ENCODE peak calls at places on chromosomes 4 and X, in nine cellular contexts. One of them, this sample, is unnamed. For H3K9me3, the result is how much of the 10 kb centered on the place peaks cover.

GRCh38 chr4:156677136-156677535 is 294.5 kb downstream of the PDGFC start:
- DNase-seq in left lung: no peak
- DNase-seq in endodermal cell: peak
- DNase-seq in K562: no peak
- DNase-seq in tibial nerve: no peak
- DNase-seq in lung: no peak
- DNase-seq in WERI-Rb-1: peak
- DNase-seq in colonic mucosa: peak
- DNase-seq in upper lobe of left lung: no peak
- DNase-seq in this sample: no peak

GRCh38 chrX:10166731-10167149 is 10.0 kb downstream of the CLCN4 start:
- DNase-seq in lung: no peak
- DNase-seq in endodermal cell: no peak
- DNase-seq in tibial nerve: no peak
- DNase-seq in K562: no peak
- DNase-seq in WERI-Rb-1: no peak
- DNase-seq in upper lobe of left lung: peak
- DNase-seq in colonic mucosa: no peak
- DNase-seq in left lung: peak
- DNase-seq in this sample: no peak

GRCh38 chr4:8643441-8643840 is 50.9 kb downstream of the CPZ start:
- DNase-seq in left lung: peak
- DNase-seq in lung: no peak
- DNase-seq in K562: no peak
- DNase-seq in WERI-Rb-1: no peak
- DNase-seq in endodermal cell: no peak
- DNase-seq in tibial nerve: no peak
- DNase-seq in colonic mucosa: no peak
- DNase-seq in upper lobe of left lung: no peak
- DNase-seq in this sample: no peak

GRCh38 chr4:93605163-93605562 is 223.4 kb upstream of the ATOH1 start:
- DNase-seq in upper lobe of left lung: no peak
- DNase-seq in left lung: no peak
- DNase-seq in colonic mucosa: no peak
- DNase-seq in lung: no peak
- DNase-seq in tibial nerve: no peak
- DNase-seq in K562: no peak
- DNase-seq in endodermal cell: no peak
- DNase-seq in WERI-Rb-1: no peak
- DNase-seq in this sample: no peak

GRCh38 chrX:56572975-56573374 is 9.5 kb downstream of the UBQLN2 start:
- DNase-seq in K562: no peak
- DNase-seq in colonic mucosa: no peak
- DNase-seq in tibial nerve: no peak
- DNase-seq in left lung: no peak
- DNase-seq in lung: no peak
- DNase-seq in endodermal cell: no peak
- DNase-seq in upper lobe of left lung: no peak
- DNase-seq in WERI-Rb-1: no peak
- DNase-seq in this sample: no peak

GRCh38 chr4:167234388-167234881 is at the start of gene SPOCK3:
- DNase-seq in lung: peak
- DNase-seq in colonic mucosa: no peak
- DNase-seq in endodermal cell: peak
- DNase-seq in upper lobe of left lung: peak
- DNase-seq in tibial nerve: no peak
- DNase-seq in left lung: peak
- DNase-seq in WERI-Rb-1: peak
- DNase-seq in K562: no peak
- DNase-seq in this sample: no peak

GRCh38 chr4:122224348-122224747 is 72.2 kb downstream of the BLTP1 start:
- DNase-seq in colonic mucosa: peak
- DNase-seq in endodermal cell: peak
- DNase-seq in left lung: no peak
- DNase-seq in upper lobe of left lung: no peak
- DNase-seq in lung: no peak
- DNase-seq in WERI-Rb-1: peak
- DNase-seq in tibial nerve: no peak
- DNase-seq in K562: peak
- DNase-seq in this sample: no peak

GRCh38 chr4:140180577-140180976 is 26.6 kb upstream of the MAML3 start:
- DNase-seq in colonic mucosa: no peak
- DNase-seq in endodermal cell: no peak
- DNase-seq in K562: no peak
- DNase-seq in left lung: no peak
- DNase-seq in tibial nerve: no peak
- DNase-seq in upper lobe of left lung: no peak
- DNase-seq in lung: no peak
- DNase-seq in WERI-Rb-1: no peak
- DNase-seq in this sample: no peak

GRCh38 chr4:87035881-87036509 is 101.2 kb downstream of the AFF1 start:
- DNase-seq in colonic mucosa: no peak
- DNase-seq in lung: no peak
- DNase-seq in left lung: no peak
- DNase-seq in WERI-Rb-1: no peak
- DNase-seq in endodermal cell: no peak
- DNase-seq in upper lobe of left lung: no peak
- DNase-seq in K562: no peak
- DNase-seq in tibial nerve: no peak
- DNase-seq in this sample: no peak

GRCh38 chr4:98627883-98628282 is 30.5 kb downstream of the TSPAN5 start:
- DNase-seq in left lung: no peak
- DNase-seq in WERI-Rb-1: no peak
- DNase-seq in lung: no peak
- DNase-seq in tibial nerve: no peak
- DNase-seq in upper lobe of left lung: no peak
- DNase-seq in colonic mucosa: no peak
- DNase-seq in K562: no peak
- DNase-seq in endodermal cell: no peak
- DNase-seq in this sample: no peak

GRCh38 chr4:72209600-72209999 is 177.8 kb downstream of the NPFFR2 start:
- DNase-seq in WERI-Rb-1: no peak
- DNase-seq in endodermal cell: no peak
- DNase-seq in tibial nerve: no peak
- DNase-seq in left lung: no peak
- DNase-seq in colonic mucosa: no peak
- DNase-seq in lung: no peak
- DNase-seq in upper lobe of left lung: no peak
- DNase-seq in K562: no peak
- DNase-seq in this sample: no peak

GRCh38 chr4:157043131-157043530 is 32.8 kb upstream of the GLRB start:
- DNase-seq in upper lobe of left lung: no peak
- DNase-seq in endodermal cell: peak
- DNase-seq in K562: no peak
- DNase-seq in lung: no peak
- DNase-seq in left lung: no peak
- DNase-seq in tibial nerve: no peak
- DNase-seq in WERI-Rb-1: no peak
- DNase-seq in colonic mucosa: no peak
- DNase-seq in this sample: no peak

GRCh38 chr4:109191216-109191615 is 111.2 kb downstream of the COL25A1 start:
- DNase-seq in endodermal cell: no peak
- DNase-seq in left lung: no peak
- DNase-seq in upper lobe of left lung: no peak
- DNase-seq in tibial nerve: no peak
- DNase-seq in K562: no peak
- DNase-seq in lung: no peak
- DNase-seq in colonic mucosa: no peak
- DNase-seq in WERI-Rb-1: no peak
- DNase-seq in this sample: no peak

GRCh38 chr4:74161676-74162450 is 3.9 kb downstream of the MTHFD2L start:
- DNase-seq in lung: no peak
- DNase-seq in K562: no peak
- DNase-seq in left lung: no peak
- DNase-seq in WERI-Rb-1: no peak
- DNase-seq in endodermal cell: no peak
- DNase-seq in tibial nerve: no peak
- DNase-seq in colonic mucosa: no peak
- DNase-seq in upper lobe of left lung: no peak
- DNase-seq in this sample: no peak

GRCh38 chrX:124113799-124114600 is 152.5 kb downstream of the STAG2 start:
- DNase-seq in endodermal cell: no peak
- DNase-seq in colonic mucosa: no peak
- DNase-seq in WERI-Rb-1: no peak
- DNase-seq in tibial nerve: no peak
- DNase-seq in K562: no peak
- DNase-seq in lung: no peak
- DNase-seq in left lung: no peak
- DNase-seq in upper lobe of left lung: no peak
- DNase-seq in this sample: no peak

DNA sequence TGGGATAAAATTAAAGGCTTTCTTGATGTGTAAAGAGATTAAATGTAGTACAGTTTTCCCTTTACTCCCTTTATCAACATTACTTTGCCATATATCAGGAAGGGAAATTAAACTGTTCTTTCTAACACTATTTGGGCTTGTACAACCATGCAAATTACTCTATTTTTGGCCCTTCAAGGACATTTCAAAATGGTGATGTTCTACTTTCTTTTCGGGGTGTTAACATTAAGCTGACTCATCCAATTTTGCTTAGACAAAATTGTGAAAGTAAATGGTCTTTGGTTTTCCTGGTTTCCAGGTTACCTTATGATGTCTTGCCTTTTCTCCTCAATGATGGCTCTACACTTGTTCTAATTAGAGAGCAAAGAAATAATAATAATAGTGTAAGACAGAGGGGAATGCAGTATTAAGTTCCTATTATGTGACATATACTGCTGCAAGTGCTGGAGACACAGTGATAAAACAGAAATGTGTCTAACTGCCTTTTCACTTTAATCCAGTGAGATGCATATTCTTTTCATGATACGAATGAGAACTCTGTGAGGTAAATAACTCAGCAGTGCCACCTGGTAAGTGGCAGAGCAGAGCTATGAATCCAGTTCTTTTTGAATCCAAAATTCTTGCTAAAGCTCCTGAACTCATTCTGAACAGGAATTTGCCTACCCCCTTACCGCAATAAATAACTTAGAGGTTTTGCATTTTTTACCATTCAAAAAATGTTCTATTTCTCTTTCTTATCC is 35.7 kb upstream of the PDE5A start:
- DNase-seq in WERI-Rb-1: no peak
- DNase-seq in tibial nerve: no peak
- DNase-seq in endodermal cell: no peak
- DNase-seq in lung: no peak
- DNase-seq in K562: no peak
- DNase-seq in colonic mucosa: no peak
- DNase-seq in left lung: no peak
- DNase-seq in upper lobe of left lung: no peak
- DNase-seq in this sample: no peak
- H3K27ac ChIP-seq in WERI-Rb-1: no peak
- H3K27ac ChIP-seq in tibial nerve: no peak
- H3K27ac ChIP-seq in endodermal cell: no peak
- H3K27ac ChIP-seq in lung: no peak
- H3K27ac ChIP-seq in K562: no peak
- H3K27ac ChIP-seq in colonic mucosa: no peak
- H3K27ac ChIP-seq in left lung: no peak
- H3K27ac ChIP-seq in upper lobe of left lung: peak
- H3K27ac ChIP-seq in this sample: peak

GRCh38 chr4:14965071-14965470 is 37.2 kb upstream of the CPEB2 start:
- DNase-seq in left lung: no peak
- DNase-seq in lung: no peak
- DNase-seq in upper lobe of left lung: no peak
- DNase-seq in colonic mucosa: no peak
- DNase-seq in endodermal cell: no peak
- DNase-seq in K562: no peak
- DNase-seq in WERI-Rb-1: no peak
- DNase-seq in tibial nerve: no peak
- DNase-seq in this sample: no peak

DNA sequence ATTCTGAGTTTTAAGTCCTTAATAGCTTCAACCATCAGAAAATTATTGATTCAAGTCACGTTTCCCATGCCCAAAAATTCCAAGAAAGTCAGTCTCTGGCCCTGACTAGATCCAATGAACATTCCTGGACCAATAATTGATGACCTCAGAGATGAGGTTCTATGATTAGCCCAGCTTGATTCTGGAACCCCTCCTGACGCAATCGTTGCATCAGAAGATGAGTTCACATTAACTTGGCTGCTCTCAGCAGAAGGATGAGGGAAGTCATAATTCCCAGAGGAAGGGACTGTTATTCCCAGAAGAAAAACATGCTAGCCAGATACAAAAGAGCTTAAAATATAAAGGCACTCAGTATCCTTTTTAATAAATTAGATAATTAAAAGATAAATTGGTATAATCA is 34.3 kb upstream of the CPEB2 start:
- DNase-seq in upper lobe of left lung: no peak
- DNase-seq in K562: peak
- DNase-seq in WERI-Rb-1: no peak
- DNase-seq in colonic mucosa: no peak
- DNase-seq in lung: no peak
- DNase-seq in endodermal cell: no peak
- DNase-seq in tibial nerve: no peak
- DNase-seq in left lung: no peak
- DNase-seq in this sample: no peak
- H3K9me3 ChIP-seq in upper lobe of left lung: under half
- H3K9me3 ChIP-seq in K562: under half
- H3K9me3 ChIP-seq in WERI-Rb-1: under half
- H3K9me3 ChIP-seq in colonic mucosa: under half
- H3K9me3 ChIP-seq in lung: under half
- H3K9me3 ChIP-seq in endodermal cell: under half
- H3K9me3 ChIP-seq in tibial nerve: under half
- H3K9me3 ChIP-seq in left lung: under half
- H3K9me3 ChIP-seq in this sample: under half

DNA sequence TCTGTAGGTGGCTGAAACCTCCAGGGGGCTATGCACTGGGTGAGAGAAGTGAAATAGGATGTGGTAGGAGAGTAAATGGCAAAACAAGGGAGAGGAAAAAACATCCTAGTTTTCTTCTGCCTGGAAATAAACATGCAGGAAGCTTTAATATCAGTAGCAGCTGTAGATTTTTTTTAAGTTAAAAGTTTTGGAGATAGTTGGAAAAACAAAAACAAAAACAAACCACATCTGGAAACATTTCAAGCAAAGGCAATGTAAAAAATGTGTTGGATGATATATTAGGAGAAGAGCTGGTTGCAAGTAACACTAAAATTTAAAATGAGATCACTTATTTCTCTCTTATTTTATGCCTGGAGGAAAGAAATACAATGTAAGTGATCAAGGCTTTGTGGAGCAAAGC is 388.0 kb downstream of the SPRY1 start:
- DNase-seq in WERI-Rb-1: no peak
- DNase-seq in K562: no peak
- DNase-seq in tibial nerve: no peak
- DNase-seq in upper lobe of left lung: no peak
- DNase-seq in lung: no peak
- DNase-seq in endodermal cell: no peak
- DNase-seq in colonic mucosa: no peak
- DNase-seq in left lung: no peak
- DNase-seq in this sample: no peak
- H3K4me3 ChIP-seq in WERI-Rb-1: no peak
- H3K4me3 ChIP-seq in K562: no peak
- H3K4me3 ChIP-seq in tibial nerve: no peak
- H3K4me3 ChIP-seq in upper lobe of left lung: no peak
- H3K4me3 ChIP-seq in lung: no peak
- H3K4me3 ChIP-seq in endodermal cell: no peak
- H3K4me3 ChIP-seq in colonic mucosa: no peak
- H3K4me3 ChIP-seq in left lung: no peak
- H3K4me3 ChIP-seq in this sample: no peak

GRCh38 chr4:2059034-2059725 is at the start of gene NAT8L:
- DNase-seq in colonic mucosa: no peak
- DNase-seq in left lung: no peak
- DNase-seq in tibial nerve: no peak
- DNase-seq in endodermal cell: peak
- DNase-seq in K562: peak
- DNase-seq in WERI-Rb-1: peak
- DNase-seq in lung: no peak
- DNase-seq in upper lobe of left lung: no peak
- DNase-seq in this sample: no peak
- H3K27ac ChIP-seq in colonic mucosa: no peak
- H3K27ac ChIP-seq in left lung: no peak
- H3K27ac ChIP-seq in tibial nerve: peak
- H3K27ac ChIP-seq in endodermal cell: no peak
- H3K27ac ChIP-seq in K562: no peak
- H3K27ac ChIP-seq in WERI-Rb-1: peak
- H3K27ac ChIP-seq in lung: no peak
- H3K27ac ChIP-seq in upper lobe of left lung: no peak
- H3K27ac ChIP-seq in this sample: no peak

This sample was measured in esophagus muscularis mucosa.